ENCODE peak calls at places on chromosomes 4 and X, in eight cellular contexts. One of them, this sample, is unnamed.
A peak's percentile ranks its signal among the peaks of the same experiment; 100 is the strongest.

GRCh38 chr4:4780634-4781287 is 78.7 kb upstream of the MSX1 start:
- DNase-seq in brain microvascular endothelial cell: peak; percentile 63
- DNase-seq in HepG2: no peak
- DNase-seq in psoas muscle: no peak
- DNase-seq in adrenal gland: no peak
- DNase-seq in Calu3: no peak
- DNase-seq in DND-41: no peak
- DNase-seq in foreskin fibroblast: peak; percentile 76
- DNase-seq in this sample: peak; percentile 65

GRCh38 chrX:41482153-41482850 is 35.2 kb downstream of the NYX start:
- DNase-seq in brain microvascular endothelial cell: no peak
- DNase-seq in HepG2: peak; percentile 35
- DNase-seq in psoas muscle: no peak
- DNase-seq in adrenal gland: peak; percentile 56
- DNase-seq in Calu3: no peak
- DNase-seq in DND-41: no peak
- DNase-seq in foreskin fibroblast: no peak
- DNase-seq in this sample: peak; percentile 10

GRCh38 chr4:14254252-14254651 is 626.7 kb upstream of the BOD1L1 start:
- DNase-seq in brain microvascular endothelial cell: peak; percentile 40
- DNase-seq in HepG2: no peak
- DNase-seq in psoas muscle: peak; percentile 30
- DNase-seq in adrenal gland: peak; percentile 83
- DNase-seq in Calu3: peak; percentile 46
- DNase-seq in DND-41: no peak
- DNase-seq in foreskin fibroblast: no peak
- DNase-seq in this sample: peak; percentile 26

GRCh38 chr4:160819791-160820190 is 1344.0 kb downstream of the FSTL5 start:
- DNase-seq in brain microvascular endothelial cell: no peak
- DNase-seq in HepG2: no peak
- DNase-seq in psoas muscle: no peak
- DNase-seq in adrenal gland: no peak
- DNase-seq in Calu3: no peak
- DNase-seq in DND-41: no peak
- DNase-seq in foreskin fibroblast: no peak
- DNase-seq in this sample: no peak

GRCh38 chr4:183142566-183143545 is 43.8 kb downstream of the WWC2 start:
- DNase-seq in brain microvascular endothelial cell: no peak
- DNase-seq in HepG2: no peak
- DNase-seq in psoas muscle: peak; percentile 36
- DNase-seq in adrenal gland: peak; percentile 82
- DNase-seq in Calu3: peak; percentile 30
- DNase-seq in DND-41: no peak
- DNase-seq in foreskin fibroblast: peak; percentile 79
- DNase-seq in this sample: peak; percentile 68

GRCh38 chrX:20230406-20230805 is 36.3 kb downstream of the RPS6KA3 start:
- DNase-seq in brain microvascular endothelial cell: no peak
- DNase-seq in HepG2: no peak
- DNase-seq in psoas muscle: no peak
- DNase-seq in adrenal gland: no peak
- DNase-seq in Calu3: no peak
- DNase-seq in DND-41: no peak
- DNase-seq in foreskin fibroblast: no peak
- DNase-seq in this sample: no peak

GRCh38 chr4:184237612-184238011 is 19.9 kb upstream of the ENPP6 start:
- DNase-seq in brain microvascular endothelial cell: no peak
- DNase-seq in HepG2: no peak
- DNase-seq in psoas muscle: no peak
- DNase-seq in adrenal gland: no peak
- DNase-seq in Calu3: no peak
- DNase-seq in DND-41: peak; percentile 10
- DNase-seq in foreskin fibroblast: no peak
- DNase-seq in this sample: no peak

GRCh38 chrX:47561653-47562151 is 697 bp downstream of the ARAF start:
- DNase-seq in brain microvascular endothelial cell: no peak
- DNase-seq in HepG2: no peak
- DNase-seq in psoas muscle: no peak
- DNase-seq in adrenal gland: no peak
- DNase-seq in Calu3: no peak
- DNase-seq in DND-41: no peak
- DNase-seq in foreskin fibroblast: no peak
- DNase-seq in this sample: no peak

GRCh38 chrX:135688137-135688536 is 25.3 kb upstream of the CT45A1 start:
- DNase-seq in brain microvascular endothelial cell: no peak
- DNase-seq in HepG2: no peak
- DNase-seq in psoas muscle: no peak
- DNase-seq in adrenal gland: no peak
- DNase-seq in Calu3: no peak
- DNase-seq in DND-41: peak; percentile 4
- DNase-seq in foreskin fibroblast: no peak
- DNase-seq in this sample: no peak

GRCh38 chr4:141567326-141567915 is 69.0 kb upstream of the IL15 start:
- DNase-seq in brain microvascular endothelial cell: no peak
- DNase-seq in HepG2: no peak
- DNase-seq in psoas muscle: no peak
- DNase-seq in adrenal gland: no peak
- DNase-seq in Calu3: no peak
- DNase-seq in DND-41: no peak
- DNase-seq in foreskin fibroblast: no peak
- DNase-seq in this sample: no peak

GRCh38 chr4:28287837-28288236 is 1427.2 kb downstream of the STIM2 start:
- DNase-seq in brain microvascular endothelial cell: peak; percentile 99
- DNase-seq in HepG2: no peak
- DNase-seq in psoas muscle: peak; percentile 25
- DNase-seq in adrenal gland: no peak
- DNase-seq in Calu3: no peak
- DNase-seq in DND-41: no peak
- DNase-seq in foreskin fibroblast: peak; percentile 87
- DNase-seq in this sample: peak; percentile 100

GRCh38 chr4:1539132-1539755 is 133.0 kb upstream of the NKX1-1 start:
- DNase-seq in brain microvascular endothelial cell: no peak
- DNase-seq in HepG2: no peak
- DNase-seq in psoas muscle: peak; percentile 15
- DNase-seq in adrenal gland: no peak
- DNase-seq in Calu3: no peak
- DNase-seq in DND-41: no peak
- DNase-seq in foreskin fibroblast: no peak
- DNase-seq in this sample: no peak

GRCh38 chrX:127943570-127943969 is 108.6 kb downstream of the ACTRT1 start:
- DNase-seq in brain microvascular endothelial cell: no peak
- DNase-seq in HepG2: no peak
- DNase-seq in psoas muscle: no peak
- DNase-seq in adrenal gland: no peak
- DNase-seq in Calu3: no peak
- DNase-seq in DND-41: no peak
- DNase-seq in foreskin fibroblast: no peak
- DNase-seq in this sample: no peak

GRCh38 chrX:38278682-38279081 is 48.6 kb downstream of the RPGR start:
- DNase-seq in brain microvascular endothelial cell: no peak
- DNase-seq in HepG2: no peak
- DNase-seq in psoas muscle: no peak
- DNase-seq in adrenal gland: no peak
- DNase-seq in Calu3: no peak
- DNase-seq in DND-41: no peak
- DNase-seq in foreskin fibroblast: no peak
- DNase-seq in this sample: no peak

GRCh38 chrX:38277802-38278201 is 49.5 kb downstream of the RPGR start:
- DNase-seq in brain microvascular endothelial cell: no peak
- DNase-seq in HepG2: peak; percentile 62
- DNase-seq in psoas muscle: no peak
- DNase-seq in adrenal gland: no peak
- DNase-seq in Calu3: no peak
- DNase-seq in DND-41: no peak
- DNase-seq in foreskin fibroblast: no peak
- DNase-seq in this sample: no peak

GRCh38 chrX:38279188-38279587 is 48.1 kb downstream of the RPGR start:
- DNase-seq in brain microvascular endothelial cell: no peak
- DNase-seq in HepG2: peak; percentile 2
- DNase-seq in psoas muscle: no peak
- DNase-seq in adrenal gland: no peak
- DNase-seq in Calu3: peak; percentile 2
- DNase-seq in DND-41: no peak
- DNase-seq in foreskin fibroblast: no peak
- DNase-seq in this sample: no peak

GRCh38 chrX:38285649-38286048 is 41.7 kb downstream of the RPGR start:
- DNase-seq in brain microvascular endothelial cell: no peak
- DNase-seq in HepG2: no peak
- DNase-seq in psoas muscle: no peak
- DNase-seq in adrenal gland: no peak
- DNase-seq in Calu3: no peak
- DNase-seq in DND-41: no peak
- DNase-seq in foreskin fibroblast: no peak
- DNase-seq in this sample: no peak

GRCh38 chrX:38282044-38282443 is 45.3 kb downstream of the RPGR start:
- DNase-seq in brain microvascular endothelial cell: no peak
- DNase-seq in HepG2: no peak
- DNase-seq in psoas muscle: no peak
- DNase-seq in adrenal gland: no peak
- DNase-seq in Calu3: no peak
- DNase-seq in DND-41: no peak
- DNase-seq in foreskin fibroblast: no peak
- DNase-seq in this sample: no peak
- TF ChIP-seq CTCF in brain microvascular endothelial cell: peak; percentile 76
- TF ChIP-seq CTCF in HepG2: peak; percentile 24
- TF ChIP-seq CTCF in psoas muscle: peak; percentile 19
- TF ChIP-seq CTCF in adrenal gland: peak; percentile 41
- TF ChIP-seq CTCF in Calu3: no peak
- TF ChIP-seq CTCF in DND-41: peak; percentile 11
- TF ChIP-seq CTCF in foreskin fibroblast: peak; percentile 51
- TF ChIP-seq CTCF in this sample: no peak

DNA sequence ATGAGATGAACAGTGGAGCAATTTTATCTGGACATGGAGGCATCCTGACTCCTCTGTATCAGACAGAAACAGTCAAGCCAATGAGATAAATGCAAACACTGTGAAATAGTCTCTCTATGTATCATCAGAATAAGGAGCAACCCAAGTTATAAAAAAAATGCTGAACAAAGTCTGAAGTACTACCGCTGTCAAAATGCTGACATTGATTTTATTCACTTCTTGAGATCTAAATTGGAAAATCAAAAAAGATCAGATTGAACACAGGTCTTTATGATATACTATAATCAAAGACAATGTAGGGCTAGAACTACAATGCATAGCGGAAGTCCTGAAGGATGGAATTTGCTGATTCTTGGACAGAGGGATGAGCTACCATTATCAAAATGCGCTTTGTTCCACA is 76.1 kb downstream of the FTHL17 start:
- DNase-seq in brain microvascular endothelial cell: no peak
- DNase-seq in HepG2: no peak
- DNase-seq in psoas muscle: no peak
- DNase-seq in adrenal gland: no peak
- DNase-seq in Calu3: no peak
- DNase-seq in DND-41: no peak
- DNase-seq in foreskin fibroblast: no peak
- DNase-seq in this sample: no peak
- TF ChIP-seq CTCF in brain microvascular endothelial cell: no peak
- TF ChIP-seq CTCF in HepG2: no peak
- TF ChIP-seq CTCF in psoas muscle: no peak
- TF ChIP-seq CTCF in adrenal gland: no peak
- TF ChIP-seq CTCF in Calu3: no peak
- TF ChIP-seq CTCF in DND-41: no peak
- TF ChIP-seq CTCF in foreskin fibroblast: no peak
- TF ChIP-seq CTCF in this sample: no peak

GRCh38 chrX:123905334-123905733 is 45.5 kb downstream of the XIAP start:
- DNase-seq in brain microvascular endothelial cell: no peak
- DNase-seq in HepG2: no peak
- DNase-seq in psoas muscle: no peak
- DNase-seq in adrenal gland: no peak
- DNase-seq in Calu3: no peak
- DNase-seq in DND-41: no peak
- DNase-seq in foreskin fibroblast: no peak
- DNase-seq in this sample: no peak
- TF ChIP-seq CTCF in brain microvascular endothelial cell: no peak
- TF ChIP-seq CTCF in HepG2: no peak
- TF ChIP-seq CTCF in psoas muscle: no peak
- TF ChIP-seq CTCF in adrenal gland: no peak
- TF ChIP-seq CTCF in Calu3: no peak
- TF ChIP-seq CTCF in DND-41: no peak
- TF ChIP-seq CTCF in foreskin fibroblast: no peak
- TF ChIP-seq CTCF in this sample: no peak

GRCh38 chr4:103478729-103479128 is 241.1 kb downstream of the TACR3 start:
- DNase-seq in brain microvascular endothelial cell: no peak
- DNase-seq in HepG2: no peak
- DNase-seq in psoas muscle: no peak
- DNase-seq in adrenal gland: no peak
- DNase-seq in Calu3: no peak
- DNase-seq in DND-41: no peak
- DNase-seq in foreskin fibroblast: no peak
- DNase-seq in this sample: peak; percentile 5
- TF ChIP-seq CTCF in brain microvascular endothelial cell: peak; percentile 23
- TF ChIP-seq CTCF in HepG2: no peak
- TF ChIP-seq CTCF in psoas muscle: no peak
- TF ChIP-seq CTCF in adrenal gland: no peak
- TF ChIP-seq CTCF in Calu3: no peak
- TF ChIP-seq CTCF in DND-41: peak; percentile 30
- TF ChIP-seq CTCF in foreskin fibroblast: no peak
- TF ChIP-seq CTCF in this sample: peak; percentile 74

GRCh38 chr4:48779095-48779997 is 733 bp downstream of the FRYL start:
- DNase-seq in brain microvascular endothelial cell: peak; percentile 22
- DNase-seq in HepG2: peak; percentile 20
- DNase-seq in psoas muscle: peak; percentile 73
- DNase-seq in adrenal gland: peak; percentile 76
- DNase-seq in Calu3: peak; percentile 52
- DNase-seq in DND-41: peak; percentile 72
- DNase-seq in foreskin fibroblast: peak; percentile 64
- DNase-seq in this sample: peak; percentile 42
- TF ChIP-seq CTCF in brain microvascular endothelial cell: no peak
- TF ChIP-seq CTCF in HepG2: peak; percentile 29
- TF ChIP-seq CTCF in psoas muscle: peak; percentile 14
- TF ChIP-seq CTCF in adrenal gland: peak; percentile 2
- TF ChIP-seq CTCF in Calu3: no peak
- TF ChIP-seq CTCF in DND-41: peak; percentile 37
- TF ChIP-seq CTCF in foreskin fibroblast: no peak
- TF ChIP-seq CTCF in this sample: peak; percentile 38